ENCODE peak calls at places on chromosomes 13 and 19, in six cellular contexts. One of them, this sample, is unnamed.

GRCh38 chr13:114203536-114203935 is 24.5 kb downstream of the CFAP97D2 start:
- DNase-seq in K562: no peak
- DNase-seq in A549: no peak
- DNase-seq in H1: no peak
- DNase-seq in tibial nerve: no peak
- DNase-seq in stomach: no peak
- DNase-seq in this sample: no peak

GRCh38 chr13:30486230-30487074 is 20.7 kb upstream of the HMGB1 start:
- DNase-seq in K562: no peak
- DNase-seq in A549: no peak
- DNase-seq in H1: no peak
- DNase-seq in tibial nerve: no peak
- DNase-seq in stomach: peak; percentile 80
- DNase-seq in this sample: no peak

GRCh38 chr19:49851456-49852259 is 699 bp downstream of the PTOV1 start:
- DNase-seq in K562: peak; percentile 68
- DNase-seq in A549: no peak
- DNase-seq in H1: no peak
- DNase-seq in tibial nerve: no peak
- DNase-seq in stomach: no peak
- DNase-seq in this sample: peak; percentile 90

GRCh38 chr19:17658666-17659065 is 29.5 kb downstream of the UNC13A start:
- DNase-seq in K562: no peak
- DNase-seq in A549: no peak
- DNase-seq in H1: no peak
- DNase-seq in tibial nerve: peak; percentile 25
- DNase-seq in stomach: no peak
- DNase-seq in this sample: no peak

GRCh38 chr19:12793290-12794195 is 2.3 kb downstream of the JUNB start:
- DNase-seq in K562: peak; percentile 93
- DNase-seq in A549: peak; percentile 78
- DNase-seq in H1: no peak
- DNase-seq in tibial nerve: peak; percentile 90
- DNase-seq in stomach: peak; percentile 95
- DNase-seq in this sample: peak; percentile 98

GRCh38 chr19:46256855-46257254 is 27.3 kb downstream of the IGFL1 start:
- DNase-seq in K562: no peak
- DNase-seq in A549: no peak
- DNase-seq in H1: no peak
- DNase-seq in tibial nerve: no peak
- DNase-seq in stomach: no peak
- DNase-seq in this sample: no peak

GRCh38 chr19:34096020-34096915 is 76.0 kb upstream of the LSM14A start:
- DNase-seq in K562: peak; percentile 57
- DNase-seq in A549: peak; percentile 78
- DNase-seq in H1: no peak
- DNase-seq in tibial nerve: no peak
- DNase-seq in stomach: no peak
- DNase-seq in this sample: no peak

GRCh38 chr13:24842533-24843278 is 78.7 kb downstream of the RNF17 start:
- DNase-seq in K562: no peak
- DNase-seq in A549: no peak
- DNase-seq in H1: no peak
- DNase-seq in tibial nerve: no peak
- DNase-seq in stomach: no peak
- DNase-seq in this sample: no peak

GRCh38 chr19:19226204-19226603 is 14.4 kb downstream of the NCAN start:
- DNase-seq in K562: no peak
- DNase-seq in A549: no peak
- DNase-seq in H1: no peak
- DNase-seq in tibial nerve: no peak
- DNase-seq in stomach: no peak
- DNase-seq in this sample: no peak

GRCh38 chr13:32252812-32253440 is 62.2 kb downstream of the ZAR1L start:
- DNase-seq in K562: no peak
- DNase-seq in A549: no peak
- DNase-seq in H1: no peak
- DNase-seq in tibial nerve: no peak
- DNase-seq in stomach: no peak
- DNase-seq in this sample: no peak

GRCh38 chr13:35832551-35832950 is 298.6 kb downstream of the DCLK1 start:
- DNase-seq in K562: no peak
- DNase-seq in A549: no peak
- DNase-seq in H1: no peak
- DNase-seq in tibial nerve: no peak
- DNase-seq in stomach: no peak
- DNase-seq in this sample: no peak

GRCh38 chr13:20418953-20419352 is 106.7 kb downstream of the CRYL1 start:
- DNase-seq in K562: no peak
- DNase-seq in A549: no peak
- DNase-seq in H1: no peak
- DNase-seq in tibial nerve: no peak
- DNase-seq in stomach: no peak
- DNase-seq in this sample: no peak

GRCh38 chr13:101755228-101755887 is 302.9 kb downstream of the ITGBL1 start:
- DNase-seq in K562: no peak
- DNase-seq in A549: no peak
- DNase-seq in H1: no peak
- DNase-seq in tibial nerve: no peak
- DNase-seq in stomach: no peak
- DNase-seq in this sample: no peak

GRCh38 chr19:38203197-38203596 is 20.8 kb downstream of the DPF1 start:
- DNase-seq in K562: no peak
- DNase-seq in A549: no peak
- DNase-seq in H1: no peak
- DNase-seq in tibial nerve: no peak
- DNase-seq in stomach: no peak
- DNase-seq in this sample: no peak

GRCh38 chr13:108980237-108980636 is 350.8 kb downstream of the MYO16 start:
- DNase-seq in K562: no peak
- DNase-seq in A549: no peak
- DNase-seq in H1: no peak
- DNase-seq in tibial nerve: no peak
- DNase-seq in stomach: no peak
- DNase-seq in this sample: no peak

GRCh38 chr19:47357788-47358680 is 8.9 kb downstream of the DHX34 start:
- DNase-seq in K562: no peak
- DNase-seq in A549: peak; percentile 49
- DNase-seq in H1: no peak
- DNase-seq in tibial nerve: no peak
- DNase-seq in stomach: no peak
- DNase-seq in this sample: peak; percentile 54

GRCh38 chr13:33467556-33467955 is 182.0 kb upstream of the STARD13 start:
- DNase-seq in K562: no peak
- DNase-seq in A549: no peak
- DNase-seq in H1: no peak
- DNase-seq in tibial nerve: no peak
- DNase-seq in stomach: no peak
- DNase-seq in this sample: no peak

GRCh38 chr19:47186337-47187022 is 44.5 kb downstream of the BBC3 start:
- DNase-seq in K562: no peak
- DNase-seq in A549: no peak
- DNase-seq in H1: no peak
- DNase-seq in tibial nerve: no peak
- DNase-seq in stomach: no peak
- DNase-seq in this sample: no peak

GRCh38 chr13:42880241-42880640 is 98.9 kb downstream of the FAM216B start:
- DNase-seq in K562: no peak
- DNase-seq in A549: no peak
- DNase-seq in H1: no peak
- DNase-seq in tibial nerve: no peak
- DNase-seq in stomach: no peak
- DNase-seq in this sample: no peak

GRCh38 chr19:18291019-18291524 is 9.7 kb upstream of the JUND start:
- DNase-seq in K562: no peak
- DNase-seq in A549: no peak
- DNase-seq in H1: no peak
- DNase-seq in tibial nerve: no peak
- DNase-seq in stomach: no peak
- DNase-seq in this sample: peak; percentile 90

GRCh38 chr19:41968751-41969150 is 9.6 kb upstream of the RABAC1 start:
- DNase-seq in K562: no peak
- DNase-seq in A549: no peak
- DNase-seq in H1: no peak
- DNase-seq in tibial nerve: no peak
- DNase-seq in stomach: no peak
- DNase-seq in this sample: no peak

GRCh38 chr19:41939861-41940442 is 11.7 kb upstream of the ERFL start:
- DNase-seq in K562: peak; percentile 87
- DNase-seq in A549: peak; percentile 78
- DNase-seq in H1: no peak
- DNase-seq in tibial nerve: no peak
- DNase-seq in stomach: peak; percentile 43
- DNase-seq in this sample: peak; percentile 89

GRCh38 chr19:5792224-5792623 is 1.3 kb upstream of the DUS3L start:
- DNase-seq in K562: no peak
- DNase-seq in A549: no peak
- DNase-seq in H1: no peak
- DNase-seq in tibial nerve: no peak
- DNase-seq in stomach: no peak
- DNase-seq in this sample: no peak

GRCh38 chr19:3161453-3161852 is 17.1 kb upstream of the S1PR4 start:
- DNase-seq in K562: no peak
- DNase-seq in A549: peak; percentile 34
- DNase-seq in H1: no peak
- DNase-seq in tibial nerve: no peak
- DNase-seq in stomach: no peak
- DNase-seq in this sample: no peak

GRCh38 chr13:103605546-103606326 is 539.5 kb upstream of the SLC10A2 start:
- DNase-seq in K562: no peak
- DNase-seq in A549: no peak
- DNase-seq in H1: no peak
- DNase-seq in tibial nerve: no peak
- DNase-seq in stomach: no peak
- DNase-seq in this sample: no peak

GRCh38 chr13:94917814-94918213 is 205.5 kb upstream of the SOX21 start:
- DNase-seq in K562: no peak
- DNase-seq in A549: no peak
- DNase-seq in H1: peak; percentile 9
- DNase-seq in tibial nerve: no peak
- DNase-seq in stomach: no peak
- DNase-seq in this sample: no peak

GRCh38 chr13:112519517-112520060 is 68.4 kb downstream of the TUBGCP3 start:
- DNase-seq in K562: no peak
- DNase-seq in A549: no peak
- DNase-seq in H1: no peak
- DNase-seq in tibial nerve: no peak
- DNase-seq in stomach: no peak
- DNase-seq in this sample: peak; percentile 64

GRCh38 chr13:112525306-112525945 is 62.5 kb downstream of the TUBGCP3 start:
- DNase-seq in K562: no peak
- DNase-seq in A549: no peak
- DNase-seq in H1: no peak
- DNase-seq in tibial nerve: no peak
- DNase-seq in stomach: no peak
- DNase-seq in this sample: no peak

GRCh38 chr13:112516218-112516617 is 71.7 kb downstream of the TUBGCP3 start:
- DNase-seq in K562: no peak
- DNase-seq in A549: no peak
- DNase-seq in H1: no peak
- DNase-seq in tibial nerve: no peak
- DNase-seq in stomach: no peak
- DNase-seq in this sample: peak; percentile 32

GRCh38 chr13:112522578-112522977 is 65.4 kb downstream of the TUBGCP3 start:
- DNase-seq in K562: no peak
- DNase-seq in A549: no peak
- DNase-seq in H1: no peak
- DNase-seq in tibial nerve: no peak
- DNase-seq in stomach: no peak
- DNase-seq in this sample: no peak

DNA sequence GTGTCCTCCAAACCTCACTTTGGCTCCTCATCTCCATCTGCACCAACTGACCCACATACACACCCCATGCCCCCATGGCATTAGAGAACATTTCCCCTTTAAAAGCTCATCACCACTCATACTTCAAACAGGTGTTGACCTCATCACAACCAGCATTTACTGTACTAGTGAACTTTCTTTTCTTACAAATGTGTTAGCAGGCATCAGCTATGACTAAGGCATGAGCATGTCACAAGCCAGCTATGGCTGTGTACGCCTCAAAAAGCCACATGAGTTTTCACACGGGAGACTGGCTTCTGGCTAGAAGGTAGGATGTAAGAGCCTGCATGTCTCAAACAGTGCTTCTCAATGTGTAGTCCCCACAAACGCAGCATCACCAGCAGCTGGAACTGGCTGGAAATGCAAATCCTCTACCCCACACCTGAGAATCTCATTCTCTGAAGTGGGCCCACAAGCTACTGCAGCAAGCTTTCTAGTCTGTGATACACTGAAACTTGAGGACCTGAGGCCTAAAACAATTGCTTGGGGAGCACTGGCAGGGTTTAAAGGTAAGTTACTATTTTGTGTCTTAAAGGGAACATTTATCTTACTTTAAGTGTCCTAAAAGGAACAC is 66.8 kb downstream of the TUBGCP3 start:
- DNase-seq in K562: no peak
- DNase-seq in A549: no peak
- DNase-seq in H1: no peak
- DNase-seq in tibial nerve: no peak
- DNase-seq in stomach: no peak
- DNase-seq in this sample: no peak
- TF ChIP-seq POLR2A in K562: no peak
- TF ChIP-seq POLR2A in A549: no peak
- TF ChIP-seq POLR2A in H1: no peak
- TF ChIP-seq POLR2A in tibial nerve: no peak
- TF ChIP-seq POLR2A in stomach: no peak
- TF ChIP-seq POLR2A in this sample: no peak

GRCh38 chr19:344625-345319 is at the start of gene MIER2:
- DNase-seq in K562: peak; percentile 98
- DNase-seq in A549: peak; percentile 80
- DNase-seq in H1: peak; percentile 44
- DNase-seq in tibial nerve: peak; percentile 85
- DNase-seq in stomach: peak; percentile 85
- DNase-seq in this sample: peak; percentile 98
- TF ChIP-seq EP300 in K562: no peak
- TF ChIP-seq EP300 in A549: no peak
- TF ChIP-seq EP300 in H1: no peak
- TF ChIP-seq EP300 in tibial nerve: no peak
- TF ChIP-seq EP300 in stomach: no peak
- TF ChIP-seq EP300 in this sample: no peak

DNA sequence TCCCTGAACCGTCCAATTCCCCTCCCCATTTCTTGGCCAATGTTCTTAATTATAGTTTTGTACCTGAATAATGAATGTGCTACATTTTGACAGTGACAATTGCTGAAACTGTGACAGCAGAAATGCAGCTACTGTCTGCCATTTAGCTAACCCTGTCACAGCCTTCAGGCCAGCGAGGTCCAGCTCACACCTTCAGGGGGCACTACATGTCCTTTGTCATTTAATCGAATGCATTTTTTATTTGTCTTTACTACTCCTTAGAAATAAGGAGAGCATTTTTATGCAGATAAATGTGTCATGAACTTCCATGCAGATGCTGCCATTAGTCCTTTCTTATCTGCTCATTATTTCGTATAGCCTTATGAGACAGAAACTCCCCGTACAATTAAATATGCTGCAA is 159.9 kb downstream of the MZT1 start:
- DNase-seq in K562: no peak
- DNase-seq in A549: no peak
- DNase-seq in H1: no peak
- DNase-seq in tibial nerve: no peak
- DNase-seq in stomach: no peak
- DNase-seq in this sample: no peak
- TF ChIP-seq POLR2A in K562: no peak
- TF ChIP-seq POLR2A in A549: no peak
- TF ChIP-seq POLR2A in H1: no peak
- TF ChIP-seq POLR2A in tibial nerve: no peak
- TF ChIP-seq POLR2A in stomach: no peak
- TF ChIP-seq POLR2A in this sample: no peak

GRCh38 chr13:75621147-75621546 is 15.0 kb upstream of the LMO7 start:
- DNase-seq in K562: no peak
- DNase-seq in A549: no peak
- DNase-seq in H1: no peak
- DNase-seq in tibial nerve: no peak
- DNase-seq in stomach: no peak
- DNase-seq in this sample: no peak
- TF ChIP-seq EP300 in K562: no peak
- TF ChIP-seq EP300 in A549: no peak
- TF ChIP-seq EP300 in H1: no peak
- TF ChIP-seq EP300 in tibial nerve: no peak
- TF ChIP-seq EP300 in stomach: no peak
- TF ChIP-seq EP300 in this sample: no peak